ENCODE peak calls at places on chromosomes 1 and 21, in five cellular contexts. O is suprapubic skin, P is right lobe of liver, F is HFFc6, Q is AG04450. H is an unnamed sample.

GRCh38 chr21:41361786-41362604 is at the start of gene MX2:
- DNase-seq in O (peak), P (peak), F (peak), Q (peak), H (peak)

GRCh38 chr1:51660570-51660969 is 43.7 kb downstream of the OSBPL9 start:
- DNase-seq in O (no peak), P (no peak), F (no peak), Q (no peak), H (no peak)

GRCh38 chr21:42191978-42192595 is 26.9 kb upstream of the ABCG1 start:
- DNase-seq in O (no peak), P (no peak), F (no peak), Q (no peak), H (no peak)

GRCh38 chr1:27598288-27598687 is 5.7 kb downstream of the AHDC1 start:
- DNase-seq in O (no peak), P (no peak), F (no peak), Q (no peak), H (no peak)

GRCh38 chr1:25503551-25504426 is 39.6 kb upstream of the LDLRAP1 start:
- DNase-seq in O (no peak), P (peak), F (no peak), Q (no peak), H (no peak)

GRCh38 chr1:70140894-70141293 is 64.5 kb downstream of the LRRC40 start:
- DNase-seq in O (no peak), P (no peak), F (peak), Q (no peak), H (peak)

GRCh38 chr21:31387560-31388186 is 43.6 kb upstream of the TIAM1 start:
- DNase-seq in O (peak), P (no peak), F (no peak), Q (no peak), H (no peak)

GRCh38 chr1:50720457-50721053 is 239.5 kb downstream of the FAF1 start:
- DNase-seq in O (no peak), P (no peak), F (no peak), Q (no peak), H (no peak)

GRCh38 chr1:119327436-119328155 is 41.0 kb upstream of the HAO2 start:
- DNase-seq in O (no peak), P (peak), F (no peak), Q (no peak), H (peak)

GRCh38 chr21:46060596-46061061 is 37.3 kb upstream of the COL6A2 start:
- DNase-seq in O (peak), P (peak), F (peak), Q (peak), H (peak)

GRCh38 chr1:219555031-219555667 is 57.8 kb downstream of the ZC3H11B start:
- DNase-seq in O (no peak), P (no peak), F (no peak), Q (no peak), H (peak)

GRCh38 chr1:202575906-202576653 is 134.2 kb downstream of the SYT2 start:
- DNase-seq in O (no peak), P (no peak), F (peak), Q (no peak), H (peak)

GRCh38 chr1:153728305-153729066 is 636 bp downstream of the INTS3 start:
- DNase-seq in O (no peak), P (peak), F (peak), Q (no peak), H (peak)

GRCh38 chr1:109834951-109835350 is 71.2 kb upstream of the EPS8L3 start:
- DNase-seq in O (no peak), P (no peak), F (no peak), Q (no peak), H (no peak)
- TF ChIP-seq CTCF in O (no peak), P (no peak), F (no peak), Q (no peak), H (no peak)

GRCh38 chr1:235087906-235088305 is 40.7 kb downstream of the TOMM20 start:
- DNase-seq in O (no peak), P (no peak), F (no peak), Q (no peak), H (no peak)

GRCh38 chr1:235088440-235088839 is 40.2 kb downstream of the TOMM20 start:
- DNase-seq in O (no peak), P (no peak), F (no peak), Q (no peak), H (no peak)

GRCh38 chr1:235088907-235089306 is 39.7 kb downstream of the TOMM20 start:
- DNase-seq in O (no peak), P (no peak), F (no peak), Q (no peak), H (no peak)

GRCh38 chr1:235093013-235093618 is 35.5 kb downstream of the TOMM20 start:
- DNase-seq in O (no peak), P (peak), F (peak), Q (no peak), H (no peak)

GRCh38 chr1:235090406-235091069 is 38.1 kb downstream of the TOMM20 start:
- DNase-seq in O (no peak), P (no peak), F (no peak), Q (no peak), H (no peak)
- TF ChIP-seq CTCF in O (no peak), P (no peak), F (no peak), Q (no peak), H (no peak)

DNA sequence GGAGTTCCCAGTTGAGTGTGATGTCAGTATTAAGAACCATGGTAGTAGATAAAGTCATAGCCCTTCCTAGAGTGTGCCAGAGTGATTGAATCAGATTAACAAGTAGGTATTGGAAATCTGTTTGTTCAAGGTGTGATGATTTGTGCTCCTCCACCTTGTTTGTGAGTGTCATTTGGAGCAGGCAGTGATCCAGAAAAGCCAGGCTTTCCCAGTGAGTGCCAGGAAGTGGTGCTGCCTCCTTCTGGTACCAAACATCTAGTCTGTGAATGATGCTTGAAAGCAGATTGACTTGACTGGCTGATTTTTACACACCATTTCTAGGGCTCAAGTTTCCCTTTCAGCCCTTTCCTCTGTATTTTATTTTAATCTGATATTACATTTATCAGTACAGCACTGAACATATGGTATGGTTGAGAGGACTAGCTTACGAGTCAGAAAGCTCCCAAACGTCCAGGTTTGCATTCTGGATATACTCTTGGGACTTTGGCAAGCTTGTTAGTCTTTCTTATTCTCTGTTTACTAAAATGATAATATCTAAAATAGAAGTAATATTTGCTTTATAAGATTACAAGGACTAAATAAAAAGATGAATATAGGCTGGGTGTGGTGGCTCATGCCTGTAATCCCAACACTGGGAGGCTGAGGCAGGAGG is 100.7 kb downstream of the PATJ start:
- DNase-seq in O (no peak), P (no peak), F (peak), Q (no peak), H (no peak)
- TF ChIP-seq CTCF in O (no peak), P (peak), F (peak), Q (peak), H (peak)

GRCh38 chr1:213287987-213288386 is 236.9 kb downstream of the RPS6KC1 start:
- DNase-seq in O (no peak), P (no peak), F (no peak), Q (no peak), H (no peak)

GRCh38 chr1:213281610-213282316 is 230.7 kb downstream of the RPS6KC1 start:
- DNase-seq in O (no peak), P (no peak), F (no peak), Q (no peak), H (no peak)

GRCh38 chr1:213284626-213285025 is 233.6 kb downstream of the RPS6KC1 start:
- DNase-seq in O (no peak), P (no peak), F (peak), Q (peak), H (peak)

DNA sequence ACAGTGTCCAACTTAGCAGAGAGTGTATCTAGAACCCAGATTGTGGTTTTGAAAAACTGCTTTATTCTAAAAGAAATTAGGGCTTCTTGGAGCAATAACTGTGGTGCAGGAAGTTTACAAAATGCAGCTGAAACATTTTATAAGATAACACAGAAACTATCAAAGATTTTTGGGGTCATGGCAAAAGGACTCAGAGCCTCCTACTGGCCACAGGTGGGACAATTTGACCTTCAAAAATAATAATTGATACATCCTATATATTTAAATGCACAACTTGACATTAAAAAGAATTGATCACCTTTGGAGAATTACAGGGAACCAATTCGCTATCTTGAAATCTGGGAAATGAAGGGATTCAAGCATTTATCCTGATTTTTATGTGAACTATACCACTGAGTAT is 235.2 kb downstream of the RPS6KC1 start:
- DNase-seq in O (no peak), P (no peak), F (no peak), Q (no peak), H (peak)
- TF ChIP-seq CTCF in O (no peak), P (peak), F (peak), Q (no peak), H (no peak)

H was measured in foreskin fibroblast.